ENCODE peak calls at places on chromosomes 16 and 17, in five cellular contexts. F is H1, J is GM12878, Z is HepG2, E is K562. K is an unnamed sample.

GRCh38 chr16:28059841-28060240 is 3.7 kb downstream of the GSG1L start:
- DNase-seq in F (no peak), J (no peak), Z (no peak), E (no peak), K (no peak)

GRCh38 chr16:22232277-22233049 is 26.4 kb downstream of the EEF2K start:
- DNase-seq in F (no peak), J (no peak), Z (peak; percentile 93), E (no peak), K (no peak)

GRCh38 chr17:59753522-59754467 is 46.3 kb downstream of the VMP1 start:
- DNase-seq in F (no peak), J (peak; percentile 73), Z (peak; percentile 88), E (peak; percentile 61), K (peak; percentile 78)

GRCh38 chr17:21573961-21574610 is 118.2 kb upstream of the KCNJ18 start:
- DNase-seq in F (no peak), J (no peak), Z (no peak), E (no peak), K (peak; percentile 81)

GRCh38 chr16:3171855-3172593 is 16.0 kb upstream of the OR1F1 start:
- DNase-seq in F (peak; percentile 96), J (no peak), Z (peak; percentile 67), E (peak; percentile 73), K (peak; percentile 51)

GRCh38 chr17:81928497-81929252 is 1.1 kb upstream of the MAFG start:
- DNase-seq in F (no peak), J (no peak), Z (no peak), E (no peak), K (peak; percentile 80)

GRCh38 chr17:35713069-35713728 is 18.2 kb upstream of the RASL10B start:
- DNase-seq in F (no peak), J (no peak), Z (peak; percentile 87), E (no peak), K (peak; percentile 39)

GRCh38 chr16:6446370-6446769 is 886.3 kb upstream of the RBFOX1 start:
- DNase-seq in F (no peak), J (no peak), Z (no peak), E (no peak), K (no peak)

GRCh38 chr17:27481327-27481726 is 25.1 kb downstream of the KSR1 start:
- DNase-seq in F (no peak), J (no peak), Z (no peak), E (no peak), K (no peak)

GRCh38 chr16:52383640-52384292 is 163.2 kb downstream of the TOX3 start:
- DNase-seq in F (no peak), J (no peak), Z (peak; percentile 57), E (no peak), K (no peak)

GRCh38 chr17:21272881-21273839 is 11.4 kb upstream of the MAP2K3 start:
- DNase-seq in F (no peak), J (no peak), Z (no peak), E (peak; percentile 77), K (no peak)

GRCh38 chr16:27792486-27793275 is 242.7 kb downstream of the KATNIP start:
- DNase-seq in F (no peak), J (no peak), Z (no peak), E (no peak), K (no peak)

GRCh38 chr17:41503202-41503601 is 2.2 kb downstream of the KRT13 start:
- DNase-seq in F (no peak), J (no peak), Z (no peak), E (no peak), K (no peak)

GRCh38 chr16:12061336-12062055 is 85.0 kb downstream of the SNX29 start:
- DNase-seq in F (no peak), J (no peak), Z (no peak), E (no peak), K (no peak)

GRCh38 chr16:17552351-17552750 is 81.6 kb upstream of the XYLT1 start:
- DNase-seq in F (no peak), J (no peak), Z (no peak), E (no peak), K (no peak)

GRCh38 chr17:1229891-1230571 is 40.2 kb upstream of the BHLHA9 start:
- DNase-seq in F (no peak), J (no peak), Z (no peak), E (no peak), K (no peak)

GRCh38 chr16:83215417-83216001 is 588.7 kb downstream of the CDH13 start:
- DNase-seq in F (peak; percentile 97), J (no peak), Z (peak; percentile 21), E (peak; percentile 83), K (peak; percentile 49)

GRCh38 chr17:47741109-47741792 is 8.2 kb downstream of the TBX21 start:
- DNase-seq in F (no peak), J (no peak), Z (no peak), E (peak; percentile 6), K (no peak)

GRCh38 chr16:57977418-57978069 is 6.6 kb upstream of the CNGB1 start:
- DNase-seq in F (no peak), J (no peak), Z (no peak), E (no peak), K (peak; percentile 61)

GRCh38 chr16:12171206-12171605 is 194.7 kb downstream of the SNX29 start:
- DNase-seq in F (no peak), J (no peak), Z (no peak), E (no peak), K (no peak)

GRCh38 chr17:81000631-81001357 is 9.2 kb downstream of the CHMP6 start:
- DNase-seq in F (no peak), J (no peak), Z (peak; percentile 37), E (peak; percentile 8), K (peak; percentile 41)

GRCh38 chr17:9824094-9824493 is 1.6 kb upstream of the GLP2R start:
- DNase-seq in F (no peak), J (no peak), Z (no peak), E (peak; percentile 11), K (no peak)

GRCh38 chr16:2535644-2536021 is 2.2 kb upstream of the PDPK1 start:
- DNase-seq in F (no peak), J (no peak), Z (no peak), E (no peak), K (no peak)

GRCh38 chr17:59641799-59642484 is 22.2 kb downstream of the CLTC start:
- DNase-seq in F (no peak), J (peak; percentile 63), Z (no peak), E (no peak), K (no peak)

GRCh38 chr17:17842111-17842876 is 5.5 kb upstream of the SREBF1 start:
- DNase-seq in F (no peak), J (no peak), Z (no peak), E (no peak), K (no peak)

GRCh38 chr17:57086069-57086930 is 1.3 kb downstream of the AKAP1 start:
- DNase-seq in F (peak; percentile 63), J (no peak), Z (peak; percentile 88), E (peak; percentile 44), K (peak; percentile 68)

GRCh38 chr17:32298721-32299578 is 33.3 kb downstream of the RHBDL3 start:
- DNase-seq in F (no peak), J (no peak), Z (no peak), E (no peak), K (no peak)

GRCh38 chr17:27879987-27880608 is 13.1 kb downstream of the LYRM9 start:
- DNase-seq in F (peak; percentile 87), J (peak; percentile 23), Z (peak; percentile 48), E (peak; percentile 80), K (peak; percentile 88)

GRCh38 chr16:79468236-79468635 is 132.3 kb downstream of the MAF start:
- DNase-seq in F (no peak), J (no peak), Z (no peak), E (no peak), K (no peak)

GRCh38 chr16:14434860-14435259 is 195.2 kb downstream of the PARN start:
- DNase-seq in F (no peak), J (no peak), Z (no peak), E (no peak), K (no peak)

GRCh38 chr16:84753412-84754325 is 53.9 kb downstream of the USP10 start:
- DNase-seq in F (no peak), J (no peak), Z (no peak), E (no peak), K (no peak)

GRCh38 chr16:53480394-53480793 is 22.6 kb downstream of the AKTIP start:
- DNase-seq in F (no peak), J (no peak), Z (no peak), E (no peak), K (no peak)

GRCh38 chr16:53484542-53484941 is 18.5 kb downstream of the AKTIP start:
- DNase-seq in F (no peak), J (no peak), Z (no peak), E (no peak), K (no peak)

GRCh38 chr16:53476867-53477266 is 26.1 kb downstream of the AKTIP start:
- DNase-seq in F (no peak), J (no peak), Z (no peak), E (no peak), K (no peak)

GRCh38 chr16:53482123-53482522 is 20.9 kb downstream of the AKTIP start:
- DNase-seq in F (no peak), J (no peak), Z (no peak), E (no peak), K (no peak)

GRCh38 chr16:53478965-53479364 is 24.0 kb downstream of the AKTIP start:
- DNase-seq in F (no peak), J (no peak), Z (no peak), E (no peak), K (no peak)
- TF ChIP-seq RFX5 in F (no peak), J (no peak), Z (no peak), E (no peak), K (no peak)

DNA sequence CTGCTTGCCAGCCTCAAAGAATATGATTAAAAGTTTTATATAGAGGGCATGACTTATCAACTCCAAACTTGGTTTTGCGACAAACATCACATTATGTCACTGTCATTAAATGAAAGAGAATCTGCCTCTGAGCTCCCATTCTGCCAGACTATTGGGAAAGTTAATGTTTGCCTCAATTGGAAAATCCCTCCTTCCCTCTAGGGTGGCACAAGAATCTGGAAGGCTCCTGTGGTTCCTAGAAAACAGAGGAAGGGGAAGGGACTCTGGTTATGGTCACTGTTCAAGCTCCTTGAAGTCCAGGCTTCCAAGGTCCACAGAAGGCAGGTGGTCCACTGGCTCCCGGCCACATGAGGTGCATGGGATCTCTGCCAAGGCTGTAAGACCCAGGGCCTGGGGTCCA is 50.5 kb upstream of the TEX2 start:
- DNase-seq in F (no peak), J (no peak), Z (no peak), E (no peak), K (no peak)
- TF ChIP-seq TAF1 in F (no peak), J (no peak), Z (no peak), E (no peak), K (no peak)

GRCh38 chr17:77632619-77633018 is 325.9 kb upstream of the TNRC6C start:
- DNase-seq in F (no peak), J (no peak), Z (no peak), E (no peak), K (no peak)
- TF ChIP-seq GABPA in F (no peak), J (no peak), Z (no peak), E (no peak), K (no peak)

GRCh38 chr17:58637011-58637570 is 54.8 kb downstream of the TEX14 start:
- DNase-seq in F (no peak), J (no peak), Z (no peak), E (no peak), K (no peak)

GRCh38 chr17:58640202-58640601 is 51.6 kb downstream of the TEX14 start:
- DNase-seq in F (no peak), J (no peak), Z (no peak), E (no peak), K (no peak)

GRCh38 chr17:58639681-58640080 is 52.2 kb downstream of the TEX14 start:
- DNase-seq in F (no peak), J (no peak), Z (no peak), E (no peak), K (no peak)

GRCh38 chr17:58643147-58643546 is 48.7 kb downstream of the TEX14 start:
- DNase-seq in F (no peak), J (no peak), Z (no peak), E (no peak), K (no peak)

GRCh38 chr17:58641937-58642336 is 49.9 kb downstream of the TEX14 start:
- DNase-seq in F (no peak), J (no peak), Z (no peak), E (no peak), K (no peak)
- TF ChIP-seq RFX5 in F (no peak), J (no peak), Z (no peak), E (no peak), K (no peak)

K was measured in SK-N-SH.